ENCODE peak calls at places on chromosome 2, in seven cellular contexts. U is dorsolateral prefrontal cortex, P is left cardiac atrium, R is DMS153, D is astrocyte of the spinal cord, S is NCI-H82, H is naive B cell. L is an unnamed sample.

GRCh38 chr2:240868286-240869108 is at the start of gene AGXT:
- DNase-seq in H (no peak), S (no peak), U (no peak), P (no peak), D (no peak), R (peak; percentile 24), L (no peak)

GRCh38 chr2:34003795-34004194 is 404.7 kb upstream of the FAM98A start:
- DNase-seq in D (no peak), P (no peak), R (no peak), H (no peak), S (peak; percentile 60), U (no peak), L (no peak)

GRCh38 chr2:85302106-85302505 is 25.7 kb downstream of the TGOLN2 start:
- DNase-seq in D (no peak), S (no peak), H (no peak), U (peak; percentile 62), P (no peak), R (no peak), L (no peak)

GRCh38 chr2:20916604-20917286 is 93.8 kb upstream of the LDAH start:
- DNase-seq in R (no peak), D (no peak), U (no peak), H (no peak), S (peak; percentile 7), P (no peak), L (no peak)

GRCh38 chr2:189798312-189799029 is 14.2 kb downstream of the PMS1 start:
- DNase-seq in U (no peak), R (no peak), H (peak; percentile 29), D (peak; percentile 72), S (peak; percentile 29), P (no peak), L (no peak)

GRCh38 chr2:232611559-232612218 is 21.7 kb upstream of the EFHD1 start:
- DNase-seq in U (peak; percentile 58), D (peak; percentile 60), H (peak; percentile 27), P (peak; percentile 52), S (peak; percentile 82), R (no peak), L (peak; percentile 60)

GRCh38 chr2:95270541-95271081 is 3.6 kb upstream of the PROM2 start:
- DNase-seq in S (no peak), U (peak; percentile 14), H (no peak), P (no peak), R (no peak), D (no peak), L (no peak)

GRCh38 chr2:224584768-224585204 is 377 bp downstream of the CUL3 start:
- DNase-seq in R (no peak), U (no peak), S (peak; percentile 54), H (peak; percentile 67), P (peak; percentile 62), D (peak; percentile 43), L (peak; percentile 60)

GRCh38 chr2:220275454-220275853 is 648.0 kb downstream of the SLC4A3 start:
- DNase-seq in R (no peak), D (no peak), U (no peak), P (no peak), H (no peak), S (no peak), L (no peak)

GRCh38 chr2:195660265-195660890 is 3.4 kb downstream of the SLC39A10 start:
- DNase-seq in D (peak; percentile 87), U (peak; percentile 45), S (peak; percentile 83), P (peak; percentile 62), H (peak; percentile 69), R (peak; percentile 55), L (peak; percentile 79)

GRCh38 chr2:168427451-168427850 is 28.6 kb upstream of the CERS6 start:
- DNase-seq in S (no peak), P (no peak), U (no peak), R (no peak), H (no peak), D (peak; percentile 96), L (no peak)

GRCh38 chr2:170394988-170395387 is 217.0 kb downstream of the MYO3B start:
- DNase-seq in P (no peak), H (no peak), S (peak; percentile 30), D (peak; percentile 3), R (no peak), U (no peak), L (no peak)

GRCh38 chr2:241071677-241072111 is 30.4 kb downstream of the MTERF4 start:
- DNase-seq in R (no peak), H (no peak), P (no peak), D (no peak), U (no peak), S (no peak), L (no peak)

GRCh38 chr2:42567806-42568429 is 514 bp upstream of the MTA3 start:
- DNase-seq in U (peak; percentile 36), R (peak; percentile 46), D (peak; percentile 42), H (no peak), P (peak; percentile 26), S (peak; percentile 57), L (peak; percentile 6)

GRCh38 chr2:44912660-44913059 is 28.8 kb upstream of the SIX3 start:
- DNase-seq in H (no peak), D (no peak), S (no peak), P (no peak), R (no peak), U (no peak), L (no peak)

L was measured in CD8-positive, alpha-beta T cell.